ENCODE peak calls at places on chromosomes 5 and 9, in nine cellular contexts. Z is GM12865, O is right lobe of liver, Y is AG09309, W is AG04449, E is heart right ventricle, A is A549, U is NB4, C is HCT116. X is an unnamed sample.

GRCh38 chr9:6641561-6641960 is 4.0 kb downstream of the GLDC start:
- DNase-seq in E (no peak), A (no peak), U (no peak), C (no peak), W (no peak), Y (no peak), O (no peak), Z (no peak), X (no peak)

GRCh38 chr5:3101561-3101960 is 350.1 kb upstream of the IRX2 start:
- DNase-seq in O (no peak), Y (no peak), U (no peak), C (no peak), A (no peak), W (no peak), Z (no peak), E (no peak), X (no peak)

GRCh38 chr9:16105576-16105975 is 552.7 kb downstream of the CCDC171 start:
- DNase-seq in A (no peak), E (no peak), W (no peak), U (no peak), Z (no peak), C (no peak), O (no peak), Y (no peak), X (no peak)

GRCh38 chr5:17880869-17881268 is 246.6 kb downstream of the TAF11L14 start:
- DNase-seq in A (no peak), Y (no peak), W (no peak), E (no peak), Z (no peak), U (no peak), O (no peak), C (no peak), X (no peak)

GRCh38 chr9:133685653-133686504 is 49.7 kb downstream of the DBH start:
- DNase-seq in Y (no peak), Z (no peak), W (no peak), O (no peak), A (no peak), U (no peak), E (no peak), C (no peak), X (no peak)

GRCh38 chr9:35649431-35650340 is 1.0 kb downstream of the SIT1 start:
- DNase-seq in C (no peak), O (peak), U (peak), E (no peak), W (no peak), A (no peak), Y (no peak), Z (peak), X (no peak)

GRCh38 chr9:127803507-127804352 is 1.0 kb downstream of the FPGS start:
- DNase-seq in Z (no peak), Y (no peak), O (peak), C (no peak), W (no peak), A (peak), E (no peak), U (peak), X (no peak)

GRCh38 chr5:127758884-127759283 is 55.7 kb downstream of the CCDC192 start:
- DNase-seq in O (no peak), C (no peak), E (no peak), Z (no peak), Y (no peak), A (no peak), W (no peak), U (no peak), X (no peak)

GRCh38 chr5:179195561-179196419 is 135.6 kb downstream of the ZNF354C start:
- DNase-seq in Z (no peak), W (no peak), A (no peak), U (no peak), C (no peak), E (no peak), Y (no peak), O (no peak), X (no peak)

GRCh38 chr5:122500245-122501086 is 188.4 kb downstream of the SNCAIP start:
- DNase-seq in Z (peak), O (no peak), A (peak), W (no peak), U (peak), C (peak), Y (peak), E (peak), X (peak)

GRCh38 chr5:107331882-107332281 is 338.9 kb downstream of the EFNA5 start:
- DNase-seq in A (no peak), W (no peak), C (no peak), O (no peak), Y (no peak), Z (no peak), E (no peak), U (no peak), X (no peak)

GRCh38 chr5:133811168-133811567 is 157.3 kb downstream of the C5orf15 start:
- DNase-seq in A (no peak), U (no peak), W (no peak), Y (no peak), E (no peak), Z (no peak), C (no peak), O (no peak), X (no peak)

GRCh38 chr5:24232929-24233328 is 411.8 kb downstream of the CDH10 start:
- DNase-seq in C (no peak), W (no peak), A (no peak), E (no peak), Y (no peak), Z (no peak), O (no peak), U (peak), X (no peak)

GRCh38 chr5:105034335-105034734 is 1471.7 kb upstream of the NUDT12 start:
- DNase-seq in O (no peak), E (no peak), U (no peak), Y (no peak), Z (no peak), A (no peak), C (no peak), W (no peak), X (no peak)

GRCh38 chr5:133047404-133047803 is 4.4 kb upstream of the HSPA4 start:
- DNase-seq in W (no peak), O (no peak), C (no peak), Z (no peak), A (no peak), Y (no peak), E (no peak), U (no peak), X (no peak)

GRCh38 chr9:133207540-133208170 is 1.4 kb downstream of the OBP2B start:
- DNase-seq in Y (no peak), U (no peak), E (no peak), O (no peak), C (no peak), Z (no peak), W (no peak), A (no peak), X (no peak)

DNA sequence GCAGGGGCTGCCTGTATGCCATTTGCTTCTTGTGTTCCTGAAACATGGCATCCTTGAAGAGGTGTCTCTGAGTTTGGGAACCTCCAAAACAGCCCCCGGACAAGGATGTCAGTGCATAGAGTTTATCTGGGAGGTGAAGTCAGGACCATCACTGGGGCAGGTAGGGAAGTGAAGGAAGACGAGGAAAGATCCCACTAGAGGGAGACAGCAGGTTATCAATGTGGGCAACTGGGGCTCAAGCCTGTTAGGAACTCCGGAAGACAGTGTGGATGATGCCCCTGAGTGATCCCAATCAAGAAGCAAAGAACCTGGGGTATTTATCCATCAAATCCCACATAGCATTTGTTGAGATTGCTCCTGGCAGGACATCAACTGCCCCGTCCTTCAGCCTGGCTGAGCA is 233.1 kb downstream of the AGTPBP1 start:
- DNase-seq in Z (no peak), A (no peak), Y (no peak), O (no peak), W (no peak), E (no peak), C (no peak), U (no peak), X (no peak)
- TF ChIP-seq CTCF in Z (no peak), A (no peak), Y (no peak), O (no peak), W (no peak), E (no peak), C (peak), U (no peak), X (no peak)

GRCh38 chr9:124496075-124496893 is 10.9 kb downstream of the NR5A1 start:
- DNase-seq in C (no peak), E (no peak), W (no peak), A (no peak), Z (peak), Y (no peak), U (no peak), O (no peak), X (no peak)
- H3K4me3 ChIP-seq in C (no peak), E (no peak), W (no peak), A (no peak), Z (no peak), Y (no peak), U (no peak), O (no peak), X (no peak)

GRCh38 chr5:139597134-139597533 is 36.0 kb downstream of the UBE2D2 start:
- DNase-seq in O (no peak), E (no peak), C (no peak), Y (no peak), U (no peak), A (no peak), Z (no peak), W (no peak), X (no peak)

GRCh38 chr5:139588962-139589361 is 27.8 kb downstream of the UBE2D2 start:
- DNase-seq in E (no peak), Y (no peak), O (no peak), Z (no peak), A (no peak), U (no peak), C (no peak), W (no peak), X (no peak)

GRCh38 chr5:139592289-139592688 is 31.1 kb downstream of the UBE2D2 start:
- DNase-seq in Y (no peak), A (no peak), Z (peak), E (no peak), O (no peak), U (no peak), W (no peak), C (no peak), X (no peak)

DNA sequence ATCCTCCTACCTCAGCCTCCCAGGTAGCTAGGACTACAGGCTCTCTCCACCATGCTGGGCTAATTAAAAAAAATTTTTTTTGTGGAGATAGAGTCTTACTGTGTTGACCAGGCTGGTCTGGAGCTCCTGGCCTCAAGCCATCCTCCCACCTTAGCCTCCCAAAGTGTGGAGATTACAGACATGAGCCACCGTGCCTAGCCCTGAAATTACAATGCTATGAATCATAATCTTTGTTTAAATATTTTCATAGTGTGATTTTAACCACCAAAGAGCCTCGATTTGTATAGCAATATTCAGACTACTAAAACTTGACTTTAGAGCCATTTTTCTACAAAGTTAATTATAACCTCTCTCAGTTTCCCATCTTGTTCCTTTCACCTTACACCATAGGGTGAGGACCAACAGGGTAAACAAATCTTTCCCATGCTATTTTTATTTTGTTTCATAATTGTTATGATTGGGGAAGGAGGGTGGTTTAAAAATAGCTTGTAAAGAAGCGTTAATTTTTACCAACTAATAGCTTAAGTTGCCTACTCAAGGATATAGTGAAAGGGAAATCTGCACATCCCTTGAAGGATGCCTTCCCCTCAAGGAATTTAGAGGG is 32.7 kb downstream of the UBE2D2 start:
- DNase-seq in C (peak), Y (no peak), E (no peak), W (no peak), A (peak), Z (peak), O (no peak), U (no peak), X (no peak)
- TF ChIP-seq CTCF in C (no peak), Y (no peak), E (no peak), W (no peak), A (no peak), Z (no peak), O (no peak), U (no peak), X (no peak)

GRCh38 chr5:73299017-73299630 is 126.1 kb downstream of the TMEM174 start:
- DNase-seq in E (no peak), W (no peak), Z (no peak), A (no peak), C (no peak), O (peak), Y (no peak), U (no peak), X (no peak)
- H3K4me3 ChIP-seq in E (peak), W (peak), Z (no peak), A (no peak), C (peak), O (no peak), Y (peak), U (no peak), X (peak)

GRCh38 chr9:129320575-129321311 is 142.7 kb upstream of the IER5L start:
- DNase-seq in O (peak), E (peak), Y (peak), Z (peak), A (no peak), W (peak), C (no peak), U (peak), X (peak)
- TF ChIP-seq CTCF in O (no peak), E (no peak), Y (peak), Z (no peak), A (no peak), W (no peak), C (no peak), U (no peak), X (no peak)

X was measured in HFF-Myc.